ENCODE peak calls at places on chromosomes 11 and 22, in seven cellular contexts. One of them, this sample, is unnamed.

GRCh38 chr11:69471329-69472052 is 10.0 kb upstream of the LINC01488 start:
- DNase-seq in activated CD4-positive, alpha-beta T cell treated with anti-CD3 and anti-CD28 coated beads, Interleukin-2, amount 10 ng/mL, durations not matched to agents 7 days and 5 days: no peak
- DNase-seq in HFFc6: no peak
- DNase-seq in ELF-1: peak
- DNase-seq in NCI-H774: no peak
- DNase-seq in natural killer cell: no peak
- DNase-seq in fibroblast of mammary gland: peak
- DNase-seq in this sample: no peak

GRCh38 chr11:57456960-57457642 is 3.2 kb upstream of the RTN4RL2 start:
- DNase-seq in activated CD4-positive, alpha-beta T cell treated with anti-CD3 and anti-CD28 coated beads, Interleukin-2, amount 10 ng/mL, durations not matched to agents 7 days and 5 days: peak
- DNase-seq in HFFc6: peak
- DNase-seq in ELF-1: peak
- DNase-seq in NCI-H774: peak
- DNase-seq in natural killer cell: peak
- DNase-seq in fibroblast of mammary gland: peak
- DNase-seq in this sample: peak

GRCh38 chr22:23705358-23705757 is 14.5 kb downstream of the RGL4 start:
- DNase-seq in activated CD4-positive, alpha-beta T cell treated with anti-CD3 and anti-CD28 coated beads, Interleukin-2, amount 10 ng/mL, durations not matched to agents 7 days and 5 days: peak
- DNase-seq in HFFc6: no peak
- DNase-seq in ELF-1: no peak
- DNase-seq in NCI-H774: no peak
- DNase-seq in natural killer cell: no peak
- DNase-seq in fibroblast of mammary gland: no peak
- DNase-seq in this sample: no peak

GRCh38 chr11:120839846-120840402 is 184.0 kb upstream of the TBCEL start:
- DNase-seq in activated CD4-positive, alpha-beta T cell treated with anti-CD3 and anti-CD28 coated beads, Interleukin-2, amount 10 ng/mL, durations not matched to agents 7 days and 5 days: no peak
- DNase-seq in HFFc6: no peak
- DNase-seq in ELF-1: no peak
- DNase-seq in NCI-H774: no peak
- DNase-seq in natural killer cell: no peak
- DNase-seq in fibroblast of mammary gland: no peak
- DNase-seq in this sample: no peak

GRCh38 chr11:62013266-62014157 is 46.1 kb upstream of the FTH1 start:
- DNase-seq in activated CD4-positive, alpha-beta T cell treated with anti-CD3 and anti-CD28 coated beads, Interleukin-2, amount 10 ng/mL, durations not matched to agents 7 days and 5 days: no peak
- DNase-seq in HFFc6: peak
- DNase-seq in ELF-1: peak
- DNase-seq in NCI-H774: no peak
- DNase-seq in natural killer cell: no peak
- DNase-seq in fibroblast of mammary gland: no peak
- DNase-seq in this sample: peak

GRCh38 chr11:47536925-47537324 is 16.0 kb downstream of the CELF1 start:
- DNase-seq in activated CD4-positive, alpha-beta T cell treated with anti-CD3 and anti-CD28 coated beads, Interleukin-2, amount 10 ng/mL, durations not matched to agents 7 days and 5 days: no peak
- DNase-seq in HFFc6: no peak
- DNase-seq in ELF-1: no peak
- DNase-seq in NCI-H774: no peak
- DNase-seq in natural killer cell: no peak
- DNase-seq in fibroblast of mammary gland: no peak
- DNase-seq in this sample: no peak

GRCh38 chr11:84413547-84413946 is 1127.4 kb upstream of the CCDC90B start:
- DNase-seq in activated CD4-positive, alpha-beta T cell treated with anti-CD3 and anti-CD28 coated beads, Interleukin-2, amount 10 ng/mL, durations not matched to agents 7 days and 5 days: no peak
- DNase-seq in HFFc6: no peak
- DNase-seq in ELF-1: no peak
- DNase-seq in NCI-H774: no peak
- DNase-seq in natural killer cell: no peak
- DNase-seq in fibroblast of mammary gland: no peak
- DNase-seq in this sample: no peak

GRCh38 chr11:105610796-105611361 is 1.0 kb downstream of the GRIA4 start:
- DNase-seq in activated CD4-positive, alpha-beta T cell treated with anti-CD3 and anti-CD28 coated beads, Interleukin-2, amount 10 ng/mL, durations not matched to agents 7 days and 5 days: no peak
- DNase-seq in HFFc6: no peak
- DNase-seq in ELF-1: no peak
- DNase-seq in NCI-H774: no peak
- DNase-seq in natural killer cell: no peak
- DNase-seq in fibroblast of mammary gland: no peak
- DNase-seq in this sample: no peak

GRCh38 chr11:61961570-61962212 is 5.7 kb downstream of the FTH1 start:
- DNase-seq in activated CD4-positive, alpha-beta T cell treated with anti-CD3 and anti-CD28 coated beads, Interleukin-2, amount 10 ng/mL, durations not matched to agents 7 days and 5 days: no peak
- DNase-seq in HFFc6: peak
- DNase-seq in ELF-1: no peak
- DNase-seq in NCI-H774: no peak
- DNase-seq in natural killer cell: no peak
- DNase-seq in fibroblast of mammary gland: peak
- DNase-seq in this sample: peak

GRCh38 chr22:20395897-20396287 is 1.9 kb downstream of the ZNF74 start:
- DNase-seq in activated CD4-positive, alpha-beta T cell treated with anti-CD3 and anti-CD28 coated beads, Interleukin-2, amount 10 ng/mL, durations not matched to agents 7 days and 5 days: no peak
- DNase-seq in HFFc6: no peak
- DNase-seq in ELF-1: no peak
- DNase-seq in NCI-H774: no peak
- DNase-seq in natural killer cell: no peak
- DNase-seq in fibroblast of mammary gland: no peak
- DNase-seq in this sample: no peak

GRCh38 chr22:26172389-26172990 is 3.2 kb downstream of the SEZ6L start:
- DNase-seq in activated CD4-positive, alpha-beta T cell treated with anti-CD3 and anti-CD28 coated beads, Interleukin-2, amount 10 ng/mL, durations not matched to agents 7 days and 5 days: peak
- DNase-seq in HFFc6: no peak
- DNase-seq in ELF-1: peak
- DNase-seq in NCI-H774: peak
- DNase-seq in natural killer cell: no peak
- DNase-seq in fibroblast of mammary gland: peak
- DNase-seq in this sample: no peak

GRCh38 chr11:9069256-9069655 is 22.1 kb downstream of the SCUBE2 start:
- DNase-seq in activated CD4-positive, alpha-beta T cell treated with anti-CD3 and anti-CD28 coated beads, Interleukin-2, amount 10 ng/mL, durations not matched to agents 7 days and 5 days: no peak
- DNase-seq in HFFc6: no peak
- DNase-seq in ELF-1: no peak
- DNase-seq in NCI-H774: no peak
- DNase-seq in natural killer cell: no peak
- DNase-seq in fibroblast of mammary gland: no peak
- DNase-seq in this sample: no peak

GRCh38 chr11:113690619-113691569 is 15.2 kb downstream of the TMPRSS5 start:
- DNase-seq in activated CD4-positive, alpha-beta T cell treated with anti-CD3 and anti-CD28 coated beads, Interleukin-2, amount 10 ng/mL, durations not matched to agents 7 days and 5 days: peak
- DNase-seq in HFFc6: peak
- DNase-seq in ELF-1: peak
- DNase-seq in NCI-H774: no peak
- DNase-seq in natural killer cell: no peak
- DNase-seq in fibroblast of mammary gland: peak
- DNase-seq in this sample: peak

GRCh38 chr11:117837070-117837776 is 12.7 kb upstream of the FXYD2 start:
- DNase-seq in activated CD4-positive, alpha-beta T cell treated with anti-CD3 and anti-CD28 coated beads, Interleukin-2, amount 10 ng/mL, durations not matched to agents 7 days and 5 days: no peak
- DNase-seq in HFFc6: no peak
- DNase-seq in ELF-1: no peak
- DNase-seq in NCI-H774: no peak
- DNase-seq in natural killer cell: peak
- DNase-seq in fibroblast of mammary gland: no peak
- DNase-seq in this sample: no peak

GRCh38 chr11:121889168-121889567 is 226.8 kb downstream of the BLID start:
- DNase-seq in activated CD4-positive, alpha-beta T cell treated with anti-CD3 and anti-CD28 coated beads, Interleukin-2, amount 10 ng/mL, durations not matched to agents 7 days and 5 days: no peak
- DNase-seq in HFFc6: no peak
- DNase-seq in ELF-1: peak
- DNase-seq in NCI-H774: no peak
- DNase-seq in natural killer cell: no peak
- DNase-seq in fibroblast of mammary gland: peak
- DNase-seq in this sample: peak

GRCh38 chr11:45654741-45655283 is 10.6 kb downstream of the CHST1 start:
- DNase-seq in activated CD4-positive, alpha-beta T cell treated with anti-CD3 and anti-CD28 coated beads, Interleukin-2, amount 10 ng/mL, durations not matched to agents 7 days and 5 days: no peak
- DNase-seq in HFFc6: no peak
- DNase-seq in ELF-1: no peak
- DNase-seq in NCI-H774: no peak
- DNase-seq in natural killer cell: no peak
- DNase-seq in fibroblast of mammary gland: no peak
- DNase-seq in this sample: no peak

GRCh38 chr22:47154621-47155081 is 392.2 kb downstream of the TBC1D22A start:
- DNase-seq in activated CD4-positive, alpha-beta T cell treated with anti-CD3 and anti-CD28 coated beads, Interleukin-2, amount 10 ng/mL, durations not matched to agents 7 days and 5 days: no peak
- DNase-seq in HFFc6: no peak
- DNase-seq in ELF-1: no peak
- DNase-seq in NCI-H774: no peak
- DNase-seq in natural killer cell: no peak
- DNase-seq in fibroblast of mammary gland: peak
- DNase-seq in this sample: peak

GRCh38 chr11:120548682-120549209 is 37.2 kb downstream of the GRIK4 start:
- DNase-seq in activated CD4-positive, alpha-beta T cell treated with anti-CD3 and anti-CD28 coated beads, Interleukin-2, amount 10 ng/mL, durations not matched to agents 7 days and 5 days: no peak
- DNase-seq in HFFc6: no peak
- DNase-seq in ELF-1: peak
- DNase-seq in NCI-H774: no peak
- DNase-seq in natural killer cell: no peak
- DNase-seq in fibroblast of mammary gland: no peak
- DNase-seq in this sample: no peak

GRCh38 chr11:92259861-92260260 is 35.2 kb downstream of the FAT3 start:
- DNase-seq in activated CD4-positive, alpha-beta T cell treated with anti-CD3 and anti-CD28 coated beads, Interleukin-2, amount 10 ng/mL, durations not matched to agents 7 days and 5 days: no peak
- DNase-seq in HFFc6: no peak
- DNase-seq in ELF-1: no peak
- DNase-seq in NCI-H774: peak
- DNase-seq in natural killer cell: no peak
- DNase-seq in fibroblast of mammary gland: no peak
- DNase-seq in this sample: no peak

GRCh38 chr11:1030086-1030485 is 6.4 kb downstream of the MUC6 start:
- DNase-seq in activated CD4-positive, alpha-beta T cell treated with anti-CD3 and anti-CD28 coated beads, Interleukin-2, amount 10 ng/mL, durations not matched to agents 7 days and 5 days: no peak
- DNase-seq in HFFc6: no peak
- DNase-seq in ELF-1: no peak
- DNase-seq in NCI-H774: no peak
- DNase-seq in natural killer cell: no peak
- DNase-seq in fibroblast of mammary gland: no peak
- DNase-seq in this sample: no peak

GRCh38 chr22:37237371-37238268 is 6.4 kb downstream of the RAC2 start:
- DNase-seq in activated CD4-positive, alpha-beta T cell treated with anti-CD3 and anti-CD28 coated beads, Interleukin-2, amount 10 ng/mL, durations not matched to agents 7 days and 5 days: no peak
- DNase-seq in HFFc6: no peak
- DNase-seq in ELF-1: no peak
- DNase-seq in NCI-H774: no peak
- DNase-seq in natural killer cell: no peak
- DNase-seq in fibroblast of mammary gland: no peak
- DNase-seq in this sample: no peak

GRCh38 chr11:63227521-63228107 is 15.8 kb downstream of the SLC22A25 start:
- DNase-seq in activated CD4-positive, alpha-beta T cell treated with anti-CD3 and anti-CD28 coated beads, Interleukin-2, amount 10 ng/mL, durations not matched to agents 7 days and 5 days: no peak
- DNase-seq in HFFc6: no peak
- DNase-seq in ELF-1: no peak
- DNase-seq in NCI-H774: no peak
- DNase-seq in natural killer cell: no peak
- DNase-seq in fibroblast of mammary gland: no peak
- DNase-seq in this sample: no peak

GRCh38 chr22:25134028-25134427 is 65.6 kb upstream of the CRYBB3 start:
- DNase-seq in activated CD4-positive, alpha-beta T cell treated with anti-CD3 and anti-CD28 coated beads, Interleukin-2, amount 10 ng/mL, durations not matched to agents 7 days and 5 days: no peak
- DNase-seq in HFFc6: no peak
- DNase-seq in ELF-1: no peak
- DNase-seq in NCI-H774: no peak
- DNase-seq in natural killer cell: no peak
- DNase-seq in fibroblast of mammary gland: no peak
- DNase-seq in this sample: peak

GRCh38 chr11:76622481-76623094 is 48.0 kb downstream of the LRRC32 start:
- DNase-seq in activated CD4-positive, alpha-beta T cell treated with anti-CD3 and anti-CD28 coated beads, Interleukin-2, amount 10 ng/mL, durations not matched to agents 7 days and 5 days: no peak
- DNase-seq in HFFc6: no peak
- DNase-seq in ELF-1: no peak
- DNase-seq in NCI-H774: no peak
- DNase-seq in natural killer cell: no peak
- DNase-seq in fibroblast of mammary gland: no peak
- DNase-seq in this sample: no peak

GRCh38 chr11:29293825-29294224 is 723.0 kb downstream of the KCNA4 start:
- DNase-seq in activated CD4-positive, alpha-beta T cell treated with anti-CD3 and anti-CD28 coated beads, Interleukin-2, amount 10 ng/mL, durations not matched to agents 7 days and 5 days: no peak
- DNase-seq in HFFc6: peak
- DNase-seq in ELF-1: no peak
- DNase-seq in NCI-H774: no peak
- DNase-seq in natural killer cell: no peak
- DNase-seq in fibroblast of mammary gland: peak
- DNase-seq in this sample: peak

GRCh38 chr11:59243633-59244032 is 30.9 kb upstream of the MPEG1 start:
- DNase-seq in activated CD4-positive, alpha-beta T cell treated with anti-CD3 and anti-CD28 coated beads, Interleukin-2, amount 10 ng/mL, durations not matched to agents 7 days and 5 days: no peak
- DNase-seq in HFFc6: no peak
- DNase-seq in ELF-1: no peak
- DNase-seq in NCI-H774: no peak
- DNase-seq in natural killer cell: no peak
- DNase-seq in fibroblast of mammary gland: no peak
- DNase-seq in this sample: no peak